ENCODE peak calls at places on chromosome 10, in six cellular contexts. G is PC-9, F is HCT116, X is upper lobe of left lung, J is H1, V is pancreas. P is an unnamed sample. For H3K4me1, the result is how much of the 10 kb centered on the place peaks cover.

GRCh38 chr10:45373003-45373782 is 823 bp upstream of the ALOX5 start:
- DNase-seq in G (no peak), J (no peak), V (peak), X (no peak), F (no peak), P (no peak)

GRCh38 chr10:78696791-78697420 is 371.9 kb upstream of the ZMIZ1 start:
- DNase-seq in J (no peak), X (no peak), V (no peak), G (no peak), F (no peak), P (no peak)

GRCh38 chr10:120503695-120504094 is 46.7 kb downstream of the PLPP4 start:
- DNase-seq in F (no peak), J (no peak), G (no peak), X (no peak), V (no peak), P (no peak)

GRCh38 chr10:33258951-33259350 is 75.5 kb downstream of the NRP1 start:
- DNase-seq in F (no peak), J (no peak), V (no peak), X (no peak), G (no peak), P (peak)

GRCh38 chr10:91610444-91610843 is 22.4 kb downstream of the PPP1R3C start:
- DNase-seq in G (no peak), X (no peak), F (no peak), V (no peak), J (no peak), P (no peak)

GRCh38 chr10:6269953-6270867 is 67.5 kb downstream of the PFKFB3 start:
- DNase-seq in X (peak), J (no peak), F (no peak), V (no peak), G (no peak), P (peak)

GRCh38 chr10:76255241-76255640 is 823.8 kb downstream of the LRMDA start:
- DNase-seq in X (no peak), F (no peak), J (no peak), V (no peak), G (no peak), P (no peak)

GRCh38 chr10:73810735-73811465 is 498 bp downstream of the NDST2 start:
- DNase-seq in G (no peak), F (no peak), V (peak), X (peak), J (no peak), P (no peak)

GRCh38 chr10:25261571-25261970 is 86.8 kb downstream of the GPR158 start:
- DNase-seq in G (no peak), F (no peak), X (no peak), V (no peak), J (no peak), P (no peak)

GRCh38 chr10:77111611-77112550 is 525.7 kb downstream of the KCNMA1 start:
- DNase-seq in V (no peak), J (peak), F (peak), G (peak), X (no peak), P (peak)

GRCh38 chr10:102718220-102718619 is 3.8 kb downstream of the SFXN2 start:
- DNase-seq in X (no peak), F (no peak), G (no peak), J (no peak), V (no peak), P (peak)

GRCh38 chr10:67098460-67098859 is 172.6 kb downstream of the LRRTM3 start:
- DNase-seq in G (no peak), F (no peak), J (no peak), V (no peak), X (no peak), P (no peak)

GRCh38 chr10:32112055-32112454 is 55.8 kb upstream of the KIF5B start:
- DNase-seq in G (peak), F (peak), X (no peak), J (no peak), V (no peak), P (peak)

GRCh38 chr10:78433722-78434535 is 400.3 kb downstream of the RPS24 start:
- DNase-seq in X (no peak), J (no peak), F (no peak), V (no peak), G (no peak), P (no peak)

GRCh38 chr10:35270100-35270499 is 66.2 kb upstream of the CCNY start:
- DNase-seq in F (no peak), X (no peak), J (no peak), G (no peak), V (no peak), P (no peak)

GRCh38 chr10:23402856-23403255 is 36.0 kb upstream of the OTUD1 start:
- DNase-seq in X (no peak), G (no peak), J (no peak), F (no peak), V (no peak), P (no peak)

GRCh38 chr10:115849197-115849596 is 423.8 kb downstream of the GFRA1 start:
- DNase-seq in X (no peak), J (no peak), V (no peak), G (no peak), F (no peak), P (no peak)

GRCh38 chr10:105358911-105359310 is 717.8 kb downstream of the SORCS3 start:
- DNase-seq in G (no peak), V (no peak), J (no peak), X (no peak), F (no peak), P (no peak)

GRCh38 chr10:22853906-22854447 is 73.9 kb upstream of the ARMC3 start:
- DNase-seq in G (no peak), X (no peak), F (no peak), V (no peak), J (no peak), P (peak)

GRCh38 chr10:119449760-119450461 is 92.6 kb downstream of the RGS10 start:
- DNase-seq in V (no peak), J (no peak), F (no peak), G (peak), X (peak), P (no peak)

GRCh38 chr10:99368646-99369045 is 39.5 kb downstream of the CNNM1 start:
- DNase-seq in F (no peak), X (no peak), J (no peak), G (no peak), V (no peak), P (no peak)

GRCh38 chr10:24858244-24858907 is 94.0 kb downstream of the PRTFDC1 start:
- DNase-seq in G (peak), F (no peak), J (no peak), V (no peak), X (no peak), P (peak)

GRCh38 chr10:121539757-121540156 is 58.5 kb downstream of the FGFR2 start:
- DNase-seq in F (no peak), G (no peak), V (no peak), X (no peak), J (no peak), P (no peak)

GRCh38 chr10:80196270-80196949 is 8.9 kb downstream of the ANXA11 start:
- DNase-seq in X (peak), F (peak), V (peak), J (no peak), G (peak), P (peak)

GRCh38 chr10:53269482-53269881 is 496.9 kb upstream of the MBL2 start:
- DNase-seq in G (no peak), F (no peak), J (no peak), X (no peak), V (no peak), P (no peak)

GRCh38 chr10:66822801-66823200 is 103.0 kb upstream of the LRRTM3 start:
- DNase-seq in G (no peak), F (no peak), J (no peak), V (no peak), X (no peak), P (no peak)

GRCh38 chr10:75681334-75681733 is 249.9 kb downstream of the LRMDA start:
- DNase-seq in X (no peak), J (no peak), F (no peak), V (no peak), G (no peak), P (no peak)

GRCh38 chr10:108755661-108756060 is 1167.7 kb downstream of the XPNPEP1 start:
- DNase-seq in V (no peak), F (no peak), G (no peak), X (no peak), J (no peak), P (no peak)

GRCh38 chr10:95181731-95182130 is 12.3 kb upstream of the ACSM6 start:
- DNase-seq in G (no peak), V (no peak), X (no peak), F (no peak), J (no peak), P (no peak)

GRCh38 chr10:48612241-48612943 is 7.5 kb upstream of the ARHGAP22 start:
- DNase-seq in X (no peak), J (no peak), G (no peak), V (no peak), F (no peak), P (no peak)

GRCh38 chr10:48613015-48613414 is 8.1 kb upstream of the ARHGAP22 start:
- DNase-seq in G (no peak), J (no peak), F (no peak), V (no peak), X (no peak), P (no peak)

GRCh38 chr10:48616436-48616835 is 11.6 kb upstream of the ARHGAP22 start:
- DNase-seq in J (no peak), F (no peak), X (no peak), V (no peak), G (no peak), P (no peak)

GRCh38 chr10:48611133-48611532 is 6.3 kb upstream of the ARHGAP22 start:
- DNase-seq in G (no peak), V (no peak), F (no peak), X (no peak), J (no peak), P (no peak)

DNA sequence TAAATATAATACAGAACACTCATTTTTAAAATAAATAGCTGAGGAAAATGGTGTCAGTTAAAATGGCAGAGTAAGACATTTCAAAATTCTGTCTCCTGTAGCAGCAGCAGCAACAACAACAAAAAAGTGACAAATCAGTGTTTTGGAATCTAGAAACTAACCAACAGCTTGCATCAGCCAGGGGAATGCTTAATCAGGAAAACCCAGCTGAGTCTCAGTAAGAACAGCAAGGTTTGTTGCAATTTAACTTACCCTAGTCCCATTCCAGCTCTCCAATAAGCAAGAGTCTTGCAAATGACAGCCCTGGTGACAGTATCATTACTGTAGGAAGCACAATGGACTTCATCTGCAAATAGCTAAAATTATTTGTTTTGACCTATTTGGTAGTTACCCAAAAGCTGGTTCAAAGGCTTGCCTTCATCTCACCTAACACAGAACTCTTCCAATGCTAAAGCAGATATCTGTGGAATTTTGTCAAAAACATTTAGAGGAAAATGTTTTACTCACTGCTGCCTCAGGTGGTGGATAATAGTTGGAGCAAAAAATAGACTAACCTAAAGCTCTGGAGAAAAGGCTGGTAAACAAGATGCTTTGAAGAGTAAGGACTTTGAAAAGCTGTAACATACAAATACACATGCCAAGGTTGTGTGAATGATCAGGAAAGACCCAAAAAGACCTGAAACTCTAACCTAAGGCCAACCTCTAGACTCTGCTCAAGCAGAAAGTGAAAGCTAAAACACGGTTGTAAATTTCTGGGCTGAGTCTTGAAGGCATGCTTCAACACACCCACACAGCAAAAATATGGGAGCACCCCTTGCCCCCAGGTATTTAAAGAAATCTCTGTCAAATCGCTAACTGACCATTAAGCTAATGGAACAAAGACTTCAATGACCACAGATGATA is 9.9 kb upstream of the ARHGAP22 start:
- DNase-seq in F (no peak), V (no peak), X (no peak), J (no peak), G (no peak), P (no peak)
- TF ChIP-seq CTCF in F (peak), V (no peak), X (no peak), J (peak), G (peak), P (peak)

GRCh38 chr10:113857210-113857609 is 2.7 kb downstream of the NHLRC2 start:
- DNase-seq in F (no peak), G (no peak), J (no peak), X (no peak), V (no peak), P (no peak)
- H3K4me1 ChIP-seq in F (under half), G (under half), J (under half), X (under half), V (under half), P (under half)

GRCh38 chr10:71753091-71753959 is 20.0 kb downstream of the VSIR start:
- DNase-seq in G (no peak), X (peak), V (peak), F (no peak), J (no peak), P (no peak)
- TF ChIP-seq CTCF in G (no peak), X (no peak), V (no peak), F (no peak), J (no peak), P (no peak)

GRCh38 chr10:97719602-97720001 is 6.1 kb downstream of the MARVELD1 start:
- DNase-seq in G (no peak), F (no peak), V (no peak), J (no peak), X (no peak), P (no peak)

GRCh38 chr10:97724341-97724941 is 10.9 kb downstream of the MARVELD1 start:
- DNase-seq in J (no peak), G (no peak), X (no peak), F (no peak), V (no peak), P (peak)

GRCh38 chr10:97718659-97719142 is 5.2 kb downstream of the MARVELD1 start:
- DNase-seq in V (no peak), J (no peak), G (peak), F (peak), X (peak), P (peak)

GRCh38 chr10:97722980-97723379 is 9.4 kb downstream of the MARVELD1 start:
- DNase-seq in F (no peak), V (no peak), X (no peak), J (no peak), G (no peak), P (no peak)

GRCh38 chr10:97721871-97722780 is 8.6 kb downstream of the MARVELD1 start:
- DNase-seq in F (no peak), J (no peak), V (no peak), X (no peak), G (no peak), P (no peak)
- H3K4me1 ChIP-seq in F (under half), J (under half), V (under half), X (under half), G (under half), P (under half)

GRCh38 chr10:129231821-129232220 is 235.2 kb upstream of the MGMT start:
- DNase-seq in G (no peak), F (no peak), X (no peak), J (no peak), V (no peak), P (no peak)
- TF ChIP-seq CTCF in G (no peak), F (peak), X (no peak), J (peak), V (no peak), P (no peak)

DNA sequence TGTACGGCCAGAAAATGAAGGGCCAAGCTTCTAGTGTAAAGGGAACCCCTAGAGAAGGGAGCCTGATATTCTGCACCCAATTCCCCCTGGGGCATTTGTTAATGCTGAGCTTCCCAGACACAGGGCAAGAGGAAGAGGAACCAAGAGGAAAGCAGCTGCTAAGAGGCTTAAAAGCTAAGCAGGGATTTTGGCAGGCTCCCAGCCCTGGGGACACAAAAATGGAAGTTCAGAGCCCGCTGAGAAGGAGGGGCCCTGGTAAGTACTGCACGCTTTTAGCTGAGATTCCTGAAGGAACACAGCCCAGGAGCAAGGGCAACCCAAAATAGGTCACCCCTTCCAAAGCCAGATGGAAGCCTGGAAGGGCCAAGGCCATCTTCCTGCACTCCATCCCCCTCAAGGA is 387.3 kb upstream of the MGMT start:
- DNase-seq in F (no peak), G (no peak), V (no peak), X (no peak), J (no peak), P (no peak)
- H3K4me1 ChIP-seq in F (under half), G (under half), V (under half), X (under half), J (under half), P (under half)

GRCh38 chr10:69449841-69450240 is 1.4 kb upstream of the TSPAN15 start:
- DNase-seq in X (peak), J (peak), F (peak), G (peak), V (no peak), P (no peak)
- TF ChIP-seq CTCF in X (peak), J (peak), F (peak), G (peak), V (peak), P (peak)

GRCh38 chr10:125709553-125710266 is 9.8 kb upstream of the EDRF1 start:
- DNase-seq in J (no peak), F (no peak), X (no peak), V (no peak), G (no peak), P (no peak)
- H3K4me1 ChIP-seq in J (under half), F (under half), X (under half), V (under half), G (under half), P (under half)

P was measured in foreskin keratinocyte.